ENCODE peak calls at places on chromosomes 13 and 19, in seven cellular contexts. N is astrocyte, W is breast epithelium, G is glutamatergic neuron, D is GM10248, E is IMR-90, K is BE2C. J is an unnamed sample.

GRCh38 chr19:57103573-57104277 is 16.1 kb upstream of the USP29 start:
- DNase-seq in N (peak), W (peak), G (peak), D (peak), E (peak), K (peak), J (no peak)

GRCh38 chr13:43880930-43881329 is 1.2 kb downstream of the LACC1 start:
- DNase-seq in N (no peak), W (no peak), G (no peak), D (no peak), E (no peak), K (no peak), J (no peak)

GRCh38 chr13:39144941-39145533 is 106.8 kb downstream of the NHLRC3 start:
- DNase-seq in N (peak), W (peak), G (peak), D (peak), E (peak), K (peak), J (no peak)

GRCh38 chr13:80574113-80574512 is 233.2 kb upstream of the SPRY2 start:
- DNase-seq in N (no peak), W (no peak), G (no peak), D (no peak), E (no peak), K (no peak), J (no peak)

GRCh38 chr13:112688560-112689497 is 1.0 kb upstream of the ATP11A start:
- DNase-seq in N (no peak), W (no peak), G (peak), D (no peak), E (no peak), K (no peak), J (peak)

GRCh38 chr13:109275848-109276247 is 510.5 kb downstream of the IRS2 start:
- DNase-seq in N (no peak), W (no peak), G (peak), D (no peak), E (no peak), K (peak), J (no peak)

GRCh38 chr19:55080915-55081772 is 5.5 kb downstream of the EPS8L1 start:
- DNase-seq in N (peak), W (peak), G (peak), D (peak), E (peak), K (peak), J (peak)

GRCh38 chr19:31448221-31448657 is 99.0 kb upstream of the TSHZ3 start:
- DNase-seq in N (peak), W (peak), G (no peak), D (no peak), E (peak), K (peak), J (no peak)

GRCh38 chr19:371501-372160 is 27.0 kb upstream of the MIER2 start:
- DNase-seq in N (no peak), W (no peak), G (no peak), D (no peak), E (no peak), K (no peak), J (no peak)

GRCh38 chr13:48531416-48532145 is 1.3 kb downstream of the RCBTB2 start:
- DNase-seq in N (peak), W (no peak), G (no peak), D (no peak), E (no peak), K (no peak), J (no peak)

GRCh38 chr19:13027557-13027956 is 32.3 kb downstream of the NFIX start:
- DNase-seq in N (no peak), W (no peak), G (no peak), D (no peak), E (no peak), K (no peak), J (no peak)

GRCh38 chr13:54241719-54242118 is 1213.1 kb downstream of the OLFM4 start:
- DNase-seq in N (no peak), W (no peak), G (peak), D (no peak), E (no peak), K (peak), J (no peak)

GRCh38 chr13:70203661-70204229 is 95.5 kb upstream of the KLHL1 start:
- DNase-seq in N (no peak), W (no peak), G (peak), D (no peak), E (no peak), K (peak), J (no peak)

GRCh38 chr13:39575641-39576238 is 27.3 kb downstream of the LHFPL6 start:
- DNase-seq in N (no peak), W (no peak), G (no peak), D (no peak), E (no peak), K (no peak), J (no peak)

GRCh38 chr19:56252699-56253422 is 19.7 kb upstream of the EDDM13 start:
- DNase-seq in N (peak), W (peak), G (peak), D (peak), E (peak), K (peak), J (peak)

GRCh38 chr13:56975647-56976046 is 165.1 kb upstream of the PRR20A start:
- DNase-seq in N (no peak), W (no peak), G (no peak), D (no peak), E (no peak), K (no peak), J (no peak)

GRCh38 chr19:20423381-20424207 is 142.0 kb downstream of the ZNF737 start:
- DNase-seq in N (peak), W (peak), G (peak), D (peak), E (peak), K (no peak), J (peak)

GRCh38 chr19:28665748-28666147 is 547.2 kb downstream of the UQCRFS1 start:
- DNase-seq in N (no peak), W (no peak), G (no peak), D (no peak), E (no peak), K (no peak), J (no peak)

GRCh38 chr13:94759120-94759728 is 46.9 kb upstream of the SOX21 start:
- DNase-seq in N (no peak), W (no peak), G (no peak), D (no peak), E (no peak), K (no peak), J (no peak)

GRCh38 chr13:68806125-68806524 is 1301.5 kb upstream of the ATXN8OS start:
- DNase-seq in N (no peak), W (no peak), G (no peak), D (no peak), E (no peak), K (no peak), J (no peak)

GRCh38 chr19:53772943-53773342 is 51.2 kb downstream of the NLRP12 start:
- DNase-seq in N (peak), W (peak), G (peak), D (no peak), E (peak), K (peak), J (no peak)

GRCh38 chr19:14467391-14467790 is 7.8 kb downstream of the PTGER1 start:
- DNase-seq in N (no peak), W (no peak), G (no peak), D (no peak), E (no peak), K (no peak), J (no peak)

GRCh38 chr13:74246398-74246975 is 112.3 kb upstream of the KLF12 start:
- DNase-seq in N (peak), W (no peak), G (no peak), D (no peak), E (peak), K (no peak), J (no peak)

GRCh38 chr19:33459691-33460090 is 61.9 kb downstream of the PEPD start:
- DNase-seq in N (no peak), W (no peak), G (peak), D (no peak), E (no peak), K (no peak), J (no peak)

GRCh38 chr19:15317392-15318011 is 14.8 kb downstream of the BRD4 start:
- DNase-seq in N (peak), W (no peak), G (no peak), D (no peak), E (peak), K (no peak), J (no peak)

GRCh38 chr13:76552807-76553206 is 333.4 kb downstream of the KCTD12 start:
- DNase-seq in N (no peak), W (no peak), G (no peak), D (no peak), E (no peak), K (no peak), J (no peak)

GRCh38 chr19:32289566-32290210 is 55.7 kb upstream of the ZNF507 start:
- DNase-seq in N (no peak), W (no peak), G (no peak), D (no peak), E (no peak), K (no peak), J (no peak)

GRCh38 chr13:92136449-92137180 is 738.2 kb downstream of the GPC5 start:
- DNase-seq in N (peak), W (no peak), G (no peak), D (no peak), E (no peak), K (no peak), J (no peak)

GRCh38 chr19:15124572-15125231 is 17.5 kb downstream of the SYDE1 start:
- DNase-seq in N (no peak), W (no peak), G (peak), D (no peak), E (no peak), K (no peak), J (no peak)

GRCh38 chr13:57138988-57139387 is 1.7 kb upstream of the PRR20A start:
- DNase-seq in N (no peak), W (no peak), G (no peak), D (no peak), E (no peak), K (no peak), J (no peak)

GRCh38 chr19:17470204-17470841 is at the start of gene SLC27A1:
- DNase-seq in N (peak), W (peak), G (peak), D (peak), E (peak), K (peak), J (peak)

GRCh38 chr19:17475541-17476115 is 5.3 kb downstream of the SLC27A1 start:
- DNase-seq in N (peak), W (peak), G (no peak), D (no peak), E (peak), K (no peak), J (peak)

GRCh38 chr19:17469371-17470203 is 737 bp upstream of the SLC27A1 start:
- DNase-seq in N (peak), W (peak), G (peak), D (peak), E (peak), K (peak), J (peak)

GRCh38 chr19:17471410-17472125 is 1.2 kb downstream of the SLC27A1 start:
- DNase-seq in N (no peak), W (no peak), G (no peak), D (no peak), E (no peak), K (no peak), J (no peak)

DNA sequence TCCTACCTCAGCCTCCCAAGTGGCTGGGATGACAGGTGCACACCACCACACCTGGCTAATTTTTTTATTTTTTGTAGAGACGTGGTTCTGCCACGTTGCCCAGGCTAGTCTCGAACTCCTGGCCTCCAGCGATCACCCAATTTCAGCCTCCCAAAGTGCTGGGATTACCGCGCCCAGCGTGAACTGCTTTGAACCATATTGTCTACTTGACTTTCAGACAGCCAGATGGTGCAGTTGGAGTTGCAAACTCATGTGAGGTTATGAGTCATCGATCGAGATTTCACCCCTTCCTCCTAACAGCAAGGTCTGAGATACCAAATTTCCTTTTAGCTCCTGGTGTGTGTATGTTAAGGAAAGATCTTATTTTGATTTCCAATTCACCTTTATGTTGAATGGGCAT is 2.7 kb downstream of the SLC27A1 start:
- DNase-seq in N (peak), W (no peak), G (no peak), D (no peak), E (peak), K (no peak), J (peak)
- TF ChIP-seq CTCF in N (no peak), W (no peak), G (no peak), D (no peak), E (no peak), K (no peak), J (no peak)

GRCh38 chr19:58500242-58500641 is 11.6 kb downstream of the SLC27A5 start:
- DNase-seq in N (no peak), W (no peak), G (no peak), D (no peak), E (no peak), K (no peak), J (no peak)
- TF ChIP-seq CTCF in N (no peak), W (no peak), G (no peak), D (no peak), E (no peak), K (no peak), J (no peak)

GRCh38 chr13:24512208-24513068 is at the start of gene PARP4:
- DNase-seq in N (peak), W (peak), G (peak), D (peak), E (peak), K (peak), J (peak)
- TF ChIP-seq CTCF in N (no peak), W (no peak), G (no peak), D (no peak), E (peak), K (no peak), J (no peak)

GRCh38 chr13:64180756-64181155 is 2765.1 kb upstream of the PCDH20 start:
- DNase-seq in N (no peak), W (no peak), G (no peak), D (no peak), E (no peak), K (no peak), J (no peak)
- TF ChIP-seq CTCF in N (no peak), W (no peak), G (no peak), D (no peak), E (no peak), K (no peak), J (no peak)

GRCh38 chr19:40365010-40365409 is 16.5 kb downstream of the PLD3 start:
- DNase-seq in N (no peak), W (no peak), G (no peak), D (no peak), E (no peak), K (no peak), J (no peak)
- TF ChIP-seq CTCF in N (no peak), W (no peak), G (no peak), D (no peak), E (no peak), K (no peak), J (no peak)

GRCh38 chr13:96388598-96388997 is 298.7 kb downstream of the HS6ST3 start:
- DNase-seq in N (no peak), W (no peak), G (no peak), D (no peak), E (no peak), K (no peak), J (no peak)
- TF ChIP-seq CTCF in N (no peak), W (no peak), G (no peak), D (no peak), E (no peak), K (no peak), J (no peak)

GRCh38 chr19:43524922-43525835 is 1.8 kb downstream of the ETHE1 start:
- DNase-seq in N (peak), W (peak), G (no peak), D (peak), E (peak), K (no peak), J (no peak)

GRCh38 chr19:43522929-43523328 is 4.1 kb downstream of the ETHE1 start:
- DNase-seq in N (no peak), W (peak), G (no peak), D (no peak), E (no peak), K (no peak), J (no peak)

GRCh38 chr19:43518051-43518450 is 8.9 kb downstream of the ETHE1 start:
- DNase-seq in N (no peak), W (no peak), G (no peak), D (no peak), E (no peak), K (no peak), J (no peak)

GRCh38 chr19:43519436-43520088 is 7.4 kb downstream of the ETHE1 start:
- DNase-seq in N (peak), W (peak), G (peak), D (peak), E (peak), K (peak), J (no peak)
- TF ChIP-seq CTCF in N (peak), W (peak), G (peak), D (peak), E (peak), K (peak), J (peak)

GRCh38 chr19:8815780-8816179 is 16.3 kb downstream of the ZNF558 start:
- DNase-seq in N (no peak), W (no peak), G (no peak), D (no peak), E (no peak), K (no peak), J (no peak)

GRCh38 chr19:8821748-8822241 is 10.3 kb downstream of the ZNF558 start:
- DNase-seq in N (peak), W (no peak), G (no peak), D (no peak), E (no peak), K (no peak), J (no peak)

DNA sequence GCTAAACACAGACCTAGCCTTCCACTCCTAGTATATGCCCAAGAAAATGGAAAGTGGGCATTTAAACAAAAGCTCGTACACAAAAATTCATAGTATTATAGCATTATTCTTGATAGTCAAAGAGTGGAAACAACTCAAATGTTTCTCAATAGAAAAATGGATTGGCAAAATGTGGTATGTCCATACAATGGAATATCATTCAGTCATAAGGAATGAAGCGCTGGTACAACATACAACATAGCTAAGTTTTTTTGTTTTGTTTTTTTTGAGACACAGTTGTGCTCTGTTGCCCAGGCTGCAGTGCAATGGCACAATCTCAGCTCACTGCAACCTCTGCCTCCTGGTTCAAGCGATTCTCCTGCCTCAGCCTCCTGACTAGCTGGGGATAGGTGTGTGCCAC is 11.9 kb downstream of the ZNF558 start:
- DNase-seq in N (no peak), W (no peak), G (no peak), D (no peak), E (no peak), K (no peak), J (no peak)
- TF ChIP-seq CTCF in N (no peak), W (no peak), G (no peak), D (no peak), E (no peak), K (no peak), J (no peak)

DNA sequence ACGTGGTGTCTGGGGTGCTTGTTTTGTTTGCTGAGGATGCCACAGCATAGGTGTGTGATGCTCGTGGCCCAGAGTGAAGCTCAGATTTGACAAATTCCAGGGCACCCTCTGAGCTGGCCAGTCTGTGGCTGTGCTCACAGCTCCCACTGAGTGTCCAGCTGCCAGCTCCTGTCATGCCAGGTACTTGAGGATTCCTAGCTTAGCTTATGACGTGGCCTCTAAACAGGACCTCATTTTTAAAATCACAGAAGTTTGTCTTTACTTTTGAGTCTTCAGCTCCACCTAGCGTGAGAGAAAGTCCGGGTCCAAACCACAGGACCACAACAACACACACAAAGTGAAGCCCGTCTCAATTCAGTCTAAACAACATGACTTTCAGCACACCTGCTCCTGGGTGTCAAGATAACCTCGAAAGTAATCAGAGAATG is 117.3 kb downstream of the RAB20 start:
- DNase-seq in N (peak), W (no peak), G (no peak), D (peak), E (peak), K (no peak), J (no peak)
- TF ChIP-seq CTCF in N (peak), W (no peak), G (no peak), D (no peak), E (peak), K (peak), J (no peak)

GRCh38 chr19:3458595-3459284 is 21.6 kb downstream of the SMIM24 start:
- DNase-seq in N (no peak), W (no peak), G (no peak), D (no peak), E (peak), K (no peak), J (no peak)
- TF ChIP-seq CTCF in N (no peak), W (no peak), G (no peak), D (no peak), E (no peak), K (no peak), J (no peak)